ENCODE peak calls at places on chromosomes 7 and 10, in six cellular contexts. One of them, this sample, is unnamed.

GRCh38 chr10:69819713-69820506 is 18.2 kb downstream of the COL13A1 start:
- DNase-seq in RPMI8226: no peak
- DNase-seq in ELF-1: no peak
- DNase-seq in mesendoderm: peak
- DNase-seq in DMS153: no peak
- DNase-seq in endothelial cell: no peak
- DNase-seq in this sample: no peak

GRCh38 chr7:84490661-84491060 is 296.1 kb upstream of the SEMA3A start:
- DNase-seq in ELF-1: no peak
- DNase-seq in endothelial cell: no peak
- DNase-seq in mesendoderm: no peak
- DNase-seq in RPMI8226: no peak
- DNase-seq in DMS153: no peak
- DNase-seq in this sample: no peak

GRCh38 chr7:101691822-101692384 is 62.8 kb upstream of the MYL10 start:
- DNase-seq in RPMI8226: no peak
- DNase-seq in endothelial cell: peak
- DNase-seq in ELF-1: peak
- DNase-seq in DMS153: no peak
- DNase-seq in mesendoderm: no peak
- DNase-seq in this sample: peak

GRCh38 chr10:129057856-129058663 is 409.0 kb upstream of the MGMT start:
- DNase-seq in ELF-1: no peak
- DNase-seq in RPMI8226: peak
- DNase-seq in DMS153: no peak
- DNase-seq in mesendoderm: no peak
- DNase-seq in endothelial cell: no peak
- DNase-seq in this sample: peak

GRCh38 chr10:98041352-98042043 is 11.1 kb upstream of the CRTAC1 start:
- DNase-seq in endothelial cell: peak
- DNase-seq in DMS153: peak
- DNase-seq in mesendoderm: peak
- DNase-seq in RPMI8226: peak
- DNase-seq in ELF-1: peak
- DNase-seq in this sample: no peak

GRCh38 chr7:87934699-87935372 is 785 bp downstream of the ADAM22 start:
- DNase-seq in ELF-1: peak
- DNase-seq in DMS153: no peak
- DNase-seq in mesendoderm: peak
- DNase-seq in RPMI8226: peak
- DNase-seq in endothelial cell: peak
- DNase-seq in this sample: no peak

GRCh38 chr7:88230646-88231045 is 10.8 kb upstream of the SRI start:
- DNase-seq in mesendoderm: no peak
- DNase-seq in endothelial cell: no peak
- DNase-seq in ELF-1: no peak
- DNase-seq in DMS153: no peak
- DNase-seq in RPMI8226: no peak
- DNase-seq in this sample: no peak

GRCh38 chr10:116892873-116893685 is 43.8 kb downstream of the ENO4 start:
- DNase-seq in DMS153: peak
- DNase-seq in endothelial cell: peak
- DNase-seq in RPMI8226: no peak
- DNase-seq in mesendoderm: peak
- DNase-seq in ELF-1: no peak
- DNase-seq in this sample: no peak

GRCh38 chr10:35946556-35946955 is 304.5 kb upstream of the FZD8 start:
- DNase-seq in ELF-1: no peak
- DNase-seq in RPMI8226: no peak
- DNase-seq in mesendoderm: no peak
- DNase-seq in DMS153: no peak
- DNase-seq in endothelial cell: no peak
- DNase-seq in this sample: no peak

GRCh38 chr10:128147669-128148068 is 21.4 kb upstream of the MKI67 start:
- DNase-seq in DMS153: no peak
- DNase-seq in endothelial cell: no peak
- DNase-seq in RPMI8226: no peak
- DNase-seq in ELF-1: no peak
- DNase-seq in mesendoderm: no peak
- DNase-seq in this sample: no peak

GRCh38 chr7:105131890-105132289 is 117.9 kb downstream of the KMT2E start:
- DNase-seq in RPMI8226: no peak
- DNase-seq in DMS153: no peak
- DNase-seq in ELF-1: no peak
- DNase-seq in endothelial cell: no peak
- DNase-seq in mesendoderm: no peak
- DNase-seq in this sample: no peak

GRCh38 chr10:126480648-126481047 is 92.4 kb upstream of the ADAM12 start:
- DNase-seq in RPMI8226: no peak
- DNase-seq in mesendoderm: no peak
- DNase-seq in DMS153: no peak
- DNase-seq in endothelial cell: no peak
- DNase-seq in ELF-1: no peak
- DNase-seq in this sample: no peak

GRCh38 chr10:116211682-116212081 is 61.3 kb downstream of the GFRA1 start:
- DNase-seq in ELF-1: no peak
- DNase-seq in mesendoderm: no peak
- DNase-seq in RPMI8226: no peak
- DNase-seq in endothelial cell: no peak
- DNase-seq in DMS153: no peak
- DNase-seq in this sample: no peak

GRCh38 chr10:87923233-87923632 is 59.8 kb downstream of the PTEN start:
- DNase-seq in mesendoderm: no peak
- DNase-seq in DMS153: no peak
- DNase-seq in endothelial cell: no peak
- DNase-seq in ELF-1: no peak
- DNase-seq in RPMI8226: no peak
- DNase-seq in this sample: no peak

GRCh38 chr10:104577861-104578480 is 63.1 kb upstream of the SORCS3 start:
- DNase-seq in endothelial cell: no peak
- DNase-seq in RPMI8226: no peak
- DNase-seq in ELF-1: peak
- DNase-seq in DMS153: no peak
- DNase-seq in mesendoderm: peak
- DNase-seq in this sample: no peak

GRCh38 chr7:94654764-94655561 is 970 bp downstream of the SGCE start:
- DNase-seq in DMS153: peak
- DNase-seq in ELF-1: peak
- DNase-seq in RPMI8226: peak
- DNase-seq in mesendoderm: peak
- DNase-seq in endothelial cell: peak
- DNase-seq in this sample: no peak

GRCh38 chr10:67506083-67506756 is 189.8 kb downstream of the CTNNA3 start:
- DNase-seq in mesendoderm: no peak
- DNase-seq in endothelial cell: no peak
- DNase-seq in RPMI8226: no peak
- DNase-seq in ELF-1: peak
- DNase-seq in DMS153: no peak
- DNase-seq in this sample: no peak

GRCh38 chr10:103855852-103856496 is 598 bp upstream of the SH3PXD2A start:
- DNase-seq in ELF-1: no peak
- DNase-seq in RPMI8226: no peak
- DNase-seq in mesendoderm: peak
- DNase-seq in DMS153: no peak
- DNase-seq in endothelial cell: no peak
- DNase-seq in this sample: no peak

GRCh38 chr10:59702347-59702746 is 7.3 kb downstream of the SLC16A9 start:
- DNase-seq in DMS153: peak
- DNase-seq in mesendoderm: no peak
- DNase-seq in endothelial cell: no peak
- DNase-seq in ELF-1: no peak
- DNase-seq in RPMI8226: no peak
- DNase-seq in this sample: no peak

GRCh38 chr10:84267503-84268126 is 22.8 kb downstream of the RGR start:
- DNase-seq in endothelial cell: peak
- DNase-seq in mesendoderm: peak
- DNase-seq in DMS153: peak
- DNase-seq in ELF-1: peak
- DNase-seq in RPMI8226: peak
- DNase-seq in this sample: no peak

This sample was measured in GF-D8.